ENCODE peak calls at places on chromosomes 2 and 18, in five cellular contexts. E, M, Q, O and W are unnamed samples.

GRCh38 chr18:25675123-25675850 is 323.3 kb upstream of the ZNF521 start:
- DNase-seq in M (no peak), Q (no peak), E (no peak), O (no peak), W (no peak)

GRCh38 chr2:179596018-179596417 is 265.4 kb downstream of the ZNF385B start:
- DNase-seq in M (peak), Q (no peak), E (peak), O (no peak), W (no peak)

GRCh38 chr2:222568866-222569265 is 87.0 kb downstream of the FARSB start:
- DNase-seq in M (peak), Q (no peak), O (peak), E (no peak), W (no peak)

GRCh38 chr2:106085441-106085911 is 108.6 kb downstream of the UXS1 start:
- DNase-seq in E (no peak), Q (no peak), M (peak), O (no peak), W (no peak)

GRCh38 chr2:118085173-118086023 is 2.9 kb upstream of the INSIG2 start:
- DNase-seq in Q (no peak), O (no peak), M (no peak), E (peak), W (no peak)

GRCh38 chr2:234840336-234840735 is 111.5 kb upstream of the SH3BP4 start:
- DNase-seq in Q (no peak), E (peak), O (no peak), M (peak), W (no peak)

GRCh38 chr2:219731173-219731572 is 103.7 kb downstream of the SLC4A3 start:
- DNase-seq in E (no peak), Q (no peak), O (no peak), M (no peak), W (no peak)

GRCh38 chr2:15984367-15985255 is 44.3 kb downstream of the MYCN start:
- DNase-seq in M (no peak), Q (peak), E (no peak), O (peak), W (no peak)

GRCh38 chr2:44168684-44169154 is at the start of gene PPM1B:
- DNase-seq in M (no peak), O (no peak), Q (peak), E (no peak), W (peak)

GRCh38 chr2:86396304-86396785 is 44.8 kb upstream of the KDM3A start:
- DNase-seq in O (peak), Q (no peak), M (peak), E (no peak), W (no peak)

GRCh38 chr18:43159091-43159490 is 43.6 kb upstream of the RIT2 start:
- DNase-seq in O (peak), M (no peak), Q (no peak), E (no peak), W (no peak)

GRCh38 chr2:99256677-99257076 is 1.2 kb upstream of the LYG2 start:
- DNase-seq in M (peak), Q (no peak), O (no peak), E (peak), W (no peak)

GRCh38 chr2:128584296-128584900 is 265.7 kb upstream of the HS6ST1 start:
- DNase-seq in E (no peak), M (peak), Q (no peak), O (no peak), W (no peak)

GRCh38 chr2:101809656-101810055 is 112.1 kb downstream of the MAP4K4 start:
- DNase-seq in Q (no peak), O (no peak), M (peak), E (no peak), W (no peak)

GRCh38 chr2:98573426-98573825 is 34.9 kb downstream of the COA5 start:
- DNase-seq in Q (no peak), M (no peak), O (no peak), E (no peak), W (peak)

GRCh38 chr2:203451686-203452085 is 83.4 kb downstream of the RAPH1 start:
- DNase-seq in M (peak), Q (no peak), O (no peak), E (no peak), W (no peak)

GRCh38 chr2:227320305-227321094 is 4.6 kb upstream of the MFF start:
- DNase-seq in O (no peak), Q (peak), M (no peak), E (no peak), W (no peak)

GRCh38 chr18:76420888-76421287 is 74.2 kb downstream of the ZNF516 start:
- DNase-seq in E (no peak), M (no peak), Q (no peak), O (no peak), W (peak)

GRCh38 chr2:20067992-20068727 is 16.7 kb upstream of the LAPTM4A start:
- DNase-seq in O (no peak), E (peak), Q (no peak), M (peak), W (peak)

GRCh38 chr18:67916142-67916541 is 399.6 kb upstream of the DSEL start:
- DNase-seq in O (no peak), Q (no peak), E (no peak), M (peak), W (no peak)

GRCh38 chr2:113324684-113325160 is 46.0 kb upstream of the PAX8 start:
- DNase-seq in M (peak), E (peak), Q (peak), O (peak), W (no peak)

GRCh38 chr2:113739849-113740248 is 16.6 kb downstream of the SLC35F5 start:
- DNase-seq in O (no peak), Q (no peak), E (no peak), M (no peak), W (no peak)

GRCh38 chr2:16971722-16972234 is 306.1 kb upstream of the CYRIA start:
- DNase-seq in E (no peak), Q (no peak), O (no peak), M (no peak), W (no peak)

GRCh38 chr2:60550151-60550983 is 3.1 kb downstream of the BCL11A start:
- DNase-seq in M (peak), Q (peak), E (peak), O (peak), W (no peak)

GRCh38 chr18:8283901-8284585 is 325.2 kb upstream of the RAB12 start:
- DNase-seq in Q (no peak), E (peak), M (peak), O (no peak), W (no peak)

GRCh38 chr2:186424265-186424664 is 61.8 kb upstream of the ZC3H15 start:
- DNase-seq in E (no peak), Q (no peak), M (no peak), O (no peak), W (no peak)

GRCh38 chr2:117859532-117859911 is 45.0 kb downstream of the DDX18 start:
- DNase-seq in O (no peak), M (no peak), E (no peak), Q (no peak), W (no peak)

GRCh38 chr2:45909677-45910191 is 258.3 kb downstream of the PRKCE start:
- DNase-seq in O (no peak), M (no peak), Q (no peak), E (peak), W (peak)

GRCh38 chr2:237497009-237497819 is 10.2 kb downstream of the MLPH start:
- DNase-seq in Q (no peak), E (no peak), M (no peak), O (no peak), W (no peak)

GRCh38 chr18:49021433-49022129 is 70.8 kb upstream of the SMAD7 start:
- DNase-seq in M (peak), O (no peak), Q (peak), E (no peak), W (peak)

GRCh38 chr2:10225291-10226031 is 77.2 kb upstream of the HPCAL1 start:
- DNase-seq in E (no peak), Q (no peak), M (no peak), O (no peak), W (no peak)

GRCh38 chr2:50953021-50953420 is 78.9 kb downstream of the NRXN1 start:
- DNase-seq in E (peak), O (no peak), Q (no peak), M (peak), W (no peak)

GRCh38 chr18:2939317-2939716 is 73.6 kb downstream of the LPIN2 start:
- DNase-seq in O (no peak), M (no peak), Q (no peak), E (peak), W (no peak)

GRCh38 chr2:134324942-134325341 is 71.1 kb downstream of the MGAT5 start:
- DNase-seq in O (no peak), M (no peak), Q (no peak), E (no peak), W (no peak)

GRCh38 chr2:171793691-171794678 is 100.1 kb downstream of the SLC25A12 start:
- DNase-seq in Q (no peak), E (no peak), M (peak), O (no peak), W (no peak)

GRCh38 chr2:38224821-38225450 is 149.0 kb upstream of the CYP1B1 start:
- DNase-seq in E (no peak), O (no peak), Q (no peak), M (no peak), W (no peak)

GRCh38 chr18:62037989-62038778 is 145.4 kb upstream of the RNF152 start:
- DNase-seq in Q (no peak), O (no peak), M (peak), E (no peak), W (no peak)

GRCh38 chr2:102368461-102369109 is 13.0 kb downstream of the IL18R1 start:
- DNase-seq in M (no peak), E (no peak), Q (no peak), O (no peak), W (no peak)

GRCh38 chr2:44169155-44169898 is 652 bp downstream of the PPM1B start:
- DNase-seq in M (peak), E (peak), Q (no peak), O (peak), W (peak)